ENCODE peak calls at places on chromosomes 4 and X, in ten cellular contexts. One of them, this sample, is unnamed.

GRCh38 chrX:21666679-21667078 is 8.5 kb upstream of the KLHL34 start:
- DNase-seq in B cell: no peak
- DNase-seq in iris pigment epithelial cell: no peak
- DNase-seq in posterior vena cava: no peak
- DNase-seq in sigmoid colon: no peak
- DNase-seq in T-helper 22 cell: no peak
- DNase-seq in germinal center: no peak
- DNase-seq in AG08396: no peak
- DNase-seq in activated CD4-positive, alpha-beta T cell treated with anti-CD3 and anti-CD28 coated beads for 4 hours: no peak
- DNase-seq in CD8-positive, alpha-beta T cell: no peak
- DNase-seq in this sample: no peak

GRCh38 chr4:98722000-98722399 is 63.6 kb upstream of the TSPAN5 start:
- DNase-seq in B cell: no peak
- DNase-seq in iris pigment epithelial cell: no peak
- DNase-seq in posterior vena cava: no peak
- DNase-seq in sigmoid colon: no peak
- DNase-seq in T-helper 22 cell: no peak
- DNase-seq in germinal center: no peak
- DNase-seq in AG08396: no peak
- DNase-seq in activated CD4-positive, alpha-beta T cell treated with anti-CD3 and anti-CD28 coated beads for 4 hours: no peak
- DNase-seq in CD8-positive, alpha-beta T cell: no peak
- DNase-seq in this sample: no peak

GRCh38 chr4:24560770-24561415 is 23.5 kb downstream of the DHX15 start:
- DNase-seq in B cell: no peak
- DNase-seq in iris pigment epithelial cell: peak
- DNase-seq in posterior vena cava: no peak
- DNase-seq in sigmoid colon: no peak
- DNase-seq in T-helper 22 cell: no peak
- DNase-seq in germinal center: no peak
- DNase-seq in AG08396: no peak
- DNase-seq in activated CD4-positive, alpha-beta T cell treated with anti-CD3 and anti-CD28 coated beads for 4 hours: no peak
- DNase-seq in CD8-positive, alpha-beta T cell: no peak
- DNase-seq in this sample: no peak

GRCh38 chrX:843306-843705 is 212.7 kb downstream of the SHOX start:
- DNase-seq in B cell: no peak
- DNase-seq in iris pigment epithelial cell: no peak
- DNase-seq in posterior vena cava: no peak
- DNase-seq in sigmoid colon: no peak
- DNase-seq in T-helper 22 cell: no peak
- DNase-seq in germinal center: no peak
- DNase-seq in AG08396: no peak
- DNase-seq in activated CD4-positive, alpha-beta T cell treated with anti-CD3 and anti-CD28 coated beads for 4 hours: no peak
- DNase-seq in CD8-positive, alpha-beta T cell: no peak
- DNase-seq in this sample: no peak

GRCh38 chr4:158450741-158451140 is 70.9 kb upstream of the RXFP1 start:
- DNase-seq in B cell: no peak
- DNase-seq in iris pigment epithelial cell: no peak
- DNase-seq in posterior vena cava: no peak
- DNase-seq in sigmoid colon: no peak
- DNase-seq in T-helper 22 cell: no peak
- DNase-seq in germinal center: no peak
- DNase-seq in AG08396: no peak
- DNase-seq in activated CD4-positive, alpha-beta T cell treated with anti-CD3 and anti-CD28 coated beads for 4 hours: no peak
- DNase-seq in CD8-positive, alpha-beta T cell: no peak
- DNase-seq in this sample: no peak

GRCh38 chr4:41709844-41710481 is 38.6 kb downstream of the PHOX2B start:
- DNase-seq in B cell: no peak
- DNase-seq in iris pigment epithelial cell: peak
- DNase-seq in posterior vena cava: no peak
- DNase-seq in sigmoid colon: no peak
- DNase-seq in T-helper 22 cell: no peak
- DNase-seq in germinal center: no peak
- DNase-seq in AG08396: peak
- DNase-seq in activated CD4-positive, alpha-beta T cell treated with anti-CD3 and anti-CD28 coated beads for 4 hours: no peak
- DNase-seq in CD8-positive, alpha-beta T cell: no peak
- DNase-seq in this sample: no peak

GRCh38 chr4:113881256-113881655 is 98.2 kb downstream of the ARSJ start:
- DNase-seq in B cell: no peak
- DNase-seq in iris pigment epithelial cell: peak
- DNase-seq in posterior vena cava: no peak
- DNase-seq in sigmoid colon: no peak
- DNase-seq in T-helper 22 cell: no peak
- DNase-seq in germinal center: no peak
- DNase-seq in AG08396: no peak
- DNase-seq in activated CD4-positive, alpha-beta T cell treated with anti-CD3 and anti-CD28 coated beads for 4 hours: no peak
- DNase-seq in CD8-positive, alpha-beta T cell: no peak
- DNase-seq in this sample: no peak

GRCh38 chrX:48676106-48676892 is 7.3 kb upstream of the WAS start:
- DNase-seq in B cell: peak
- DNase-seq in iris pigment epithelial cell: peak
- DNase-seq in posterior vena cava: peak
- DNase-seq in sigmoid colon: peak
- DNase-seq in T-helper 22 cell: peak
- DNase-seq in germinal center: peak
- DNase-seq in AG08396: peak
- DNase-seq in activated CD4-positive, alpha-beta T cell treated with anti-CD3 and anti-CD28 coated beads for 4 hours: peak
- DNase-seq in CD8-positive, alpha-beta T cell: peak
- DNase-seq in this sample: peak

GRCh38 chr4:112147697-112148096 is 2.4 kb downstream of the FAM241A start:
- DNase-seq in B cell: no peak
- DNase-seq in iris pigment epithelial cell: no peak
- DNase-seq in posterior vena cava: no peak
- DNase-seq in sigmoid colon: no peak
- DNase-seq in T-helper 22 cell: no peak
- DNase-seq in germinal center: no peak
- DNase-seq in AG08396: no peak
- DNase-seq in activated CD4-positive, alpha-beta T cell treated with anti-CD3 and anti-CD28 coated beads for 4 hours: no peak
- DNase-seq in CD8-positive, alpha-beta T cell: no peak
- DNase-seq in this sample: no peak